ENCODE peak calls at places on chromosome 21, in ten cellular contexts. M is stromal cell of bone marrow; Q is lower lobe of right lung; L is NCI-H460; D is dorsolateral prefrontal cortex; Y is right lobe of liver; J is GM12865; N is transverse colon; K is T-helper 1 cell; T is stimulated activated CD4-positive, alpha-beta T cell treated with anti-CD3 and anti-CD28 coated beads, Interleukin-4, amount 100 ng/mL, for 48 hours. X is an unnamed sample.

GRCh38 chr21:46168659-46169386 is 13.4 kb upstream of the FTCD start:
- DNase-seq in M (no peak), Q (no peak), L (no peak), D (peak), Y (no peak), J (no peak), N (no peak), K (no peak), T (no peak), X (peak)

GRCh38 chr21:37467082-37467481 is 100.5 kb downstream of the DYRK1A start:
- DNase-seq in M (no peak), Q (no peak), L (no peak), D (no peak), Y (no peak), J (no peak), N (no peak), K (no peak), T (no peak), X (no peak)

GRCh38 chr21:35988396-35989140 is 71.8 kb downstream of the SETD4 start:
- DNase-seq in M (no peak), Q (no peak), L (no peak), D (no peak), Y (no peak), J (no peak), N (no peak), K (no peak), T (no peak), X (no peak)

GRCh38 chr21:27564684-27565280 is 597.9 kb upstream of the ADAMTS5 start:
- DNase-seq in M (no peak), Q (no peak), L (peak), D (no peak), Y (no peak), J (peak), N (peak), K (no peak), T (no peak), X (peak)

GRCh38 chr21:36212513-36212780 is 55.8 kb downstream of the DOP1B start:
- DNase-seq in M (no peak), Q (no peak), L (no peak), D (no peak), Y (no peak), J (no peak), N (no peak), K (no peak), T (no peak), X (no peak)

GRCh38 chr21:33360871-33361602 is 36.3 kb downstream of the IFNAR1 start:
- DNase-seq in M (peak), Q (peak), L (peak), D (peak), Y (peak), J (peak), N (peak), K (peak), T (peak), X (peak)

GRCh38 chr21:41778974-41779600 is 12.2 kb upstream of the RIPK4 start:
- DNase-seq in M (no peak), Q (no peak), L (no peak), D (no peak), Y (no peak), J (no peak), N (peak), K (no peak), T (no peak), X (no peak)

GRCh38 chr21:32368386-32368785 is 24.4 kb downstream of the URB1 start:
- DNase-seq in M (no peak), Q (no peak), L (no peak), D (no peak), Y (no peak), J (no peak), N (no peak), K (no peak), T (no peak), X (no peak)

GRCh38 chr21:45542242-45542666 is at the start of gene SLC19A1:
- DNase-seq in M (no peak), Q (peak), L (peak), D (peak), Y (peak), J (peak), N (peak), K (peak), T (peak), X (peak)

GRCh38 chr21:34198232-34199120 is 125.1 kb downstream of the MRPS6 start:
- DNase-seq in M (no peak), Q (no peak), L (no peak), D (no peak), Y (no peak), J (peak), N (no peak), K (no peak), T (no peak), X (no peak)

GRCh38 chr21:46097826-46098286 is at the start of gene COL6A2:
- DNase-seq in M (peak), Q (peak), L (peak), D (peak), Y (peak), J (no peak), N (peak), K (peak), T (peak), X (peak)

GRCh38 chr21:34991366-34991967 is 57.6 kb downstream of the RUNX1 start:
- DNase-seq in M (no peak), Q (no peak), L (no peak), D (no peak), Y (no peak), J (no peak), N (no peak), K (no peak), T (no peak), X (no peak)

GRCh38 chr21:41170442-41170841 is 2.5 kb downstream of the BACE2 start:
- DNase-seq in M (no peak), Q (no peak), L (peak), D (no peak), Y (no peak), J (peak), N (peak), K (no peak), T (no peak), X (peak)

GRCh38 chr21:45432575-45433255 is 27.8 kb downstream of the COL18A1 start:
- DNase-seq in M (peak), Q (no peak), L (no peak), D (no peak), Y (no peak), J (no peak), N (no peak), K (no peak), T (no peak), X (peak)

GRCh38 chr21:37579356-37579755 is 212.8 kb downstream of the DYRK1A start:
- DNase-seq in M (no peak), Q (no peak), L (no peak), D (no peak), Y (no peak), J (no peak), N (no peak), K (no peak), T (no peak), X (no peak)

GRCh38 chr21:45125347-45125746 is 51.0 kb downstream of the ADARB1 start:
- DNase-seq in M (no peak), Q (no peak), L (no peak), D (no peak), Y (no peak), J (no peak), N (no peak), K (no peak), T (no peak), X (no peak)

GRCh38 chr21:28993293-28993629 is 584 bp upstream of the LTN1 start:
- DNase-seq in M (no peak), Q (no peak), L (no peak), D (no peak), Y (no peak), J (no peak), N (no peak), K (no peak), T (no peak), X (no peak)

GRCh38 chr21:43815107-43815742 is 25.8 kb downstream of the RRP1 start:
- DNase-seq in M (no peak), Q (no peak), L (no peak), D (no peak), Y (no peak), J (no peak), N (no peak), K (no peak), T (no peak), X (no peak)

GRCh38 chr21:15728046-15728445 is 1.7 kb upstream of the USP25 start:
- DNase-seq in M (no peak), Q (no peak), L (no peak), D (no peak), Y (no peak), J (no peak), N (no peak), K (no peak), T (no peak), X (no peak)

GRCh38 chr21:45419162-45419561 is 14.2 kb downstream of the COL18A1 start:
- DNase-seq in M (no peak), Q (peak), L (no peak), D (no peak), Y (peak), J (no peak), N (no peak), K (no peak), T (no peak), X (no peak)

GRCh38 chr21:20739421-20739820 is 258.8 kb upstream of the NCAM2 start:
- DNase-seq in M (no peak), Q (no peak), L (no peak), D (no peak), Y (no peak), J (peak), N (no peak), K (no peak), T (no peak), X (peak)

GRCh38 chr21:43968410-43969114 is 43.5 kb upstream of the TRAPPC10 start:
- DNase-seq in M (no peak), Q (no peak), L (no peak), D (no peak), Y (no peak), J (no peak), N (no peak), K (no peak), T (no peak), X (no peak)

GRCh38 chr21:29287383-29287782 is 11.3 kb upstream of the BACH1 start:
- DNase-seq in M (no peak), Q (no peak), L (no peak), D (no peak), Y (no peak), J (peak), N (no peak), K (no peak), T (no peak), X (no peak)

GRCh38 chr21:43697758-43698643 is 20.9 kb upstream of the PDXK start:
- DNase-seq in M (no peak), Q (peak), L (no peak), D (no peak), Y (no peak), J (no peak), N (no peak), K (no peak), T (no peak), X (peak)

GRCh38 chr21:16535100-16535418 is 805.3 kb downstream of the USP25 start:
- DNase-seq in M (peak), Q (peak), L (peak), D (peak), Y (peak), J (no peak), N (peak), K (no peak), T (no peak), X (peak)

GRCh38 chr21:42645211-42646075 is 8.0 kb upstream of the PDE9A start:
- DNase-seq in M (no peak), Q (no peak), L (no peak), D (no peak), Y (peak), J (no peak), N (no peak), K (no peak), T (no peak), X (no peak)

GRCh38 chr21:45718413-45718812 is 74.9 kb downstream of the PCBP3 start:
- DNase-seq in M (no peak), Q (no peak), L (no peak), D (no peak), Y (no peak), J (no peak), N (no peak), K (no peak), T (no peak), X (no peak)

GRCh38 chr21:45542667-45543370 is 579 bp upstream of the SLC19A1 start:
- DNase-seq in M (no peak), Q (peak), L (no peak), D (peak), Y (peak), J (no peak), N (no peak), K (peak), T (no peak), X (peak)

GRCh38 chr21:43585924-43586411 is 73.3 kb downstream of the HSF2BP start:
- DNase-seq in M (peak), Q (no peak), L (peak), D (no peak), Y (no peak), J (no peak), N (no peak), K (no peak), T (no peak), X (peak)

GRCh38 chr21:41600116-41600515 is 92.2 kb upstream of the TMPRSS2 start:
- DNase-seq in M (no peak), Q (no peak), L (no peak), D (no peak), Y (no peak), J (no peak), N (no peak), K (no peak), T (no peak), X (no peak)

GRCh38 chr21:42112857-42113256 is 41.7 kb downstream of the UMODL1 start:
- DNase-seq in M (no peak), Q (no peak), L (no peak), D (no peak), Y (no peak), J (no peak), N (no peak), K (no peak), T (no peak), X (peak)

X was measured in Daoy.